ENCODE peak calls at places on chromosome 14, in ten cellular contexts. L, O, H, Q, P, U, K, S, A and T are unnamed samples.

GRCh38 chr14:94366146-94366887 is 22.1 kb downstream of the SERPINA1 start:
- DNase-seq in L (no peak), O (no peak), H (no peak), Q (no peak), P (no peak), U (peak), K (no peak), S (no peak), A (no peak), T (no peak)

GRCh38 chr14:67267929-67268328 is 26.7 kb downstream of the PALS1 start:
- DNase-seq in L (no peak), O (no peak), H (no peak), Q (no peak), P (no peak), U (no peak), K (no peak), S (no peak), A (no peak), T (no peak)

GRCh38 chr14:63039800-63040380 is 5.4 kb downstream of the KCNH5 start:
- DNase-seq in L (no peak), O (no peak), H (no peak), Q (no peak), P (peak), U (no peak), K (no peak), S (no peak), A (peak), T (peak)

GRCh38 chr14:32597771-32598170 is 268.7 kb downstream of the AKAP6 start:
- DNase-seq in L (no peak), O (no peak), H (no peak), Q (no peak), P (peak), U (no peak), K (no peak), S (no peak), A (no peak), T (no peak)

GRCh38 chr14:89443002-89443660 is 26.1 kb upstream of the FOXN3 start:
- DNase-seq in L (no peak), O (no peak), H (no peak), Q (peak), P (peak), U (no peak), K (no peak), S (no peak), A (peak), T (peak)

GRCh38 chr14:32087173-32087861 is 10.2 kb downstream of the ARHGAP5 start:
- DNase-seq in L (no peak), O (no peak), H (no peak), Q (peak), P (peak), U (no peak), K (no peak), S (no peak), A (no peak), T (peak)

GRCh38 chr14:105087963-105088811 is 23.0 kb upstream of the GPR132 start:
- DNase-seq in L (no peak), O (peak), H (no peak), Q (peak), P (peak), U (peak), K (no peak), S (no peak), A (peak), T (peak)

GRCh38 chr14:53954551-53955233 is 1.9 kb downstream of the BMP4 start:
- DNase-seq in L (peak), O (peak), H (peak), Q (no peak), P (peak), U (peak), K (no peak), S (no peak), A (no peak), T (peak)

GRCh38 chr14:22112004-22112403 is 438.4 kb upstream of the OR4E1 start:
- DNase-seq in L (no peak), O (peak), H (peak), Q (no peak), P (peak), U (no peak), K (no peak), S (no peak), A (no peak), T (peak)

GRCh38 chr14:76937181-76938091 is 91.1 kb downstream of the IRF2BPL start:
- DNase-seq in L (peak), O (no peak), H (no peak), Q (peak), P (peak), U (peak), K (no peak), S (no peak), A (peak), T (no peak)

GRCh38 chr14:93538411-93538810 is 107.7 kb downstream of the UNC79 start:
- DNase-seq in L (no peak), O (peak), H (no peak), Q (no peak), P (peak), U (no peak), K (peak), S (no peak), A (no peak), T (peak)

GRCh38 chr14:36942522-36943245 is 229.7 kb downstream of the SLC25A21 start:
- DNase-seq in L (no peak), O (no peak), H (no peak), Q (peak), P (peak), U (no peak), K (no peak), S (no peak), A (no peak), T (peak)

GRCh38 chr14:88993946-88994345 is 169.5 kb downstream of the TTC8 start:
- DNase-seq in L (no peak), O (no peak), H (no peak), Q (peak), P (peak), U (no peak), K (no peak), S (no peak), A (peak), T (peak)

GRCh38 chr14:21840765-21841164 is 167.1 kb upstream of the OR4E1 start:
- DNase-seq in L (no peak), O (no peak), H (no peak), Q (no peak), P (peak), U (no peak), K (no peak), S (no peak), A (no peak), T (peak)

GRCh38 chr14:32022938-32023466 is 54.1 kb upstream of the ARHGAP5 start:
- DNase-seq in L (no peak), O (no peak), H (no peak), Q (no peak), P (no peak), U (no peak), K (no peak), S (no peak), A (no peak), T (no peak)

GRCh38 chr14:104970231-104971068 is 7.7 kb downstream of the AHNAK2 start:
- DNase-seq in L (no peak), O (no peak), H (no peak), Q (peak), P (peak), U (peak), K (no peak), S (no peak), A (peak), T (peak)

GRCh38 chr14:52848626-52849025 is 57.2 kb upstream of the GNPNAT1 start:
- DNase-seq in L (no peak), O (no peak), H (no peak), Q (peak), P (no peak), U (no peak), K (no peak), S (no peak), A (no peak), T (no peak)

GRCh38 chr14:103735439-103735814 is 19.8 kb downstream of the ZFYVE21 start:
- DNase-seq in L (no peak), O (no peak), H (no peak), Q (no peak), P (no peak), U (no peak), K (no peak), S (no peak), A (no peak), T (no peak)